ENCODE peak calls at places on chromosomes 11 and 22, in ten cellular contexts. One of them, this sample, is unnamed. For H3K4me1, the result is how much of the 10 kb centered on the place peaks cover.

GRCh38 chr22:45235101-45235777 is 5.5 kb downstream of the KIAA0930 start:
- DNase-seq in GM23248: no peak
- DNase-seq in CD8-positive, alpha-beta T cell: peak
- DNase-seq in fibroblast of lung: no peak
- DNase-seq in heart left ventricle: peak
- DNase-seq in transverse colon: peak
- DNase-seq in suprapubic skin: no peak
- DNase-seq in CD4-positive, CD25-positive, alpha-beta regulatory T cell: no peak
- DNase-seq in upper lobe of right lung: no peak
- DNase-seq in prostate gland: no peak
- DNase-seq in this sample: peak

GRCh38 chr11:11148104-11148509 is 204.9 kb downstream of the CSNK2A3 start:
- DNase-seq in fibroblast of lung: peak
- DNase-seq in GM23248: peak
- DNase-seq in suprapubic skin: peak
- DNase-seq in heart left ventricle: peak
- DNase-seq in CD4-positive, CD25-positive, alpha-beta regulatory T cell: no peak
- DNase-seq in upper lobe of right lung: peak
- DNase-seq in CD8-positive, alpha-beta T cell: no peak
- DNase-seq in prostate gland: peak
- DNase-seq in transverse colon: peak
- DNase-seq in this sample: peak

GRCh38 chr11:1486054-1486825 is at the start of gene MOB2:
- DNase-seq in heart left ventricle: peak
- DNase-seq in CD8-positive, alpha-beta T cell: no peak
- DNase-seq in upper lobe of right lung: peak
- DNase-seq in CD4-positive, CD25-positive, alpha-beta regulatory T cell: no peak
- DNase-seq in fibroblast of lung: peak
- DNase-seq in transverse colon: peak
- DNase-seq in suprapubic skin: peak
- DNase-seq in GM23248: no peak
- DNase-seq in prostate gland: no peak
- DNase-seq in this sample: peak

GRCh38 chr22:29369460-29369859 is 18.9 kb downstream of the AP1B1 start:
- DNase-seq in suprapubic skin: peak
- DNase-seq in CD4-positive, CD25-positive, alpha-beta regulatory T cell: no peak
- DNase-seq in upper lobe of right lung: peak
- DNase-seq in heart left ventricle: peak
- DNase-seq in fibroblast of lung: peak
- DNase-seq in prostate gland: no peak
- DNase-seq in GM23248: peak
- DNase-seq in CD8-positive, alpha-beta T cell: no peak
- DNase-seq in transverse colon: peak
- DNase-seq in this sample: peak

GRCh38 chr11:14059491-14059890 is 97.0 kb downstream of the SPON1 start:
- DNase-seq in CD4-positive, CD25-positive, alpha-beta regulatory T cell: no peak
- DNase-seq in CD8-positive, alpha-beta T cell: no peak
- DNase-seq in fibroblast of lung: no peak
- DNase-seq in prostate gland: no peak
- DNase-seq in transverse colon: no peak
- DNase-seq in heart left ventricle: no peak
- DNase-seq in suprapubic skin: no peak
- DNase-seq in GM23248: peak
- DNase-seq in upper lobe of right lung: no peak
- DNase-seq in this sample: no peak

GRCh38 chr11:2351701-2352100 is 25.4 kb upstream of the CD81 start:
- DNase-seq in CD4-positive, CD25-positive, alpha-beta regulatory T cell: no peak
- DNase-seq in CD8-positive, alpha-beta T cell: no peak
- DNase-seq in heart left ventricle: no peak
- DNase-seq in prostate gland: no peak
- DNase-seq in suprapubic skin: no peak
- DNase-seq in upper lobe of right lung: peak
- DNase-seq in GM23248: no peak
- DNase-seq in fibroblast of lung: no peak
- DNase-seq in transverse colon: no peak
- DNase-seq in this sample: no peak

GRCh38 chr11:9072790-9073189 is 18.6 kb downstream of the SCUBE2 start:
- DNase-seq in suprapubic skin: no peak
- DNase-seq in CD8-positive, alpha-beta T cell: no peak
- DNase-seq in fibroblast of lung: no peak
- DNase-seq in upper lobe of right lung: no peak
- DNase-seq in prostate gland: no peak
- DNase-seq in heart left ventricle: no peak
- DNase-seq in GM23248: no peak
- DNase-seq in CD4-positive, CD25-positive, alpha-beta regulatory T cell: no peak
- DNase-seq in transverse colon: no peak
- DNase-seq in this sample: no peak

GRCh38 chr11:34302046-34302921 is 55.5 kb downstream of the ABTB2 start:
- DNase-seq in transverse colon: no peak
- DNase-seq in GM23248: peak
- DNase-seq in heart left ventricle: no peak
- DNase-seq in suprapubic skin: no peak
- DNase-seq in upper lobe of right lung: no peak
- DNase-seq in prostate gland: no peak
- DNase-seq in fibroblast of lung: peak
- DNase-seq in CD8-positive, alpha-beta T cell: no peak
- DNase-seq in CD4-positive, CD25-positive, alpha-beta regulatory T cell: no peak
- DNase-seq in this sample: no peak

GRCh38 chr22:44151661-44152060 is 29.1 kb upstream of the PARVG start:
- DNase-seq in GM23248: peak
- DNase-seq in CD4-positive, CD25-positive, alpha-beta regulatory T cell: no peak
- DNase-seq in fibroblast of lung: peak
- DNase-seq in upper lobe of right lung: no peak
- DNase-seq in prostate gland: no peak
- DNase-seq in heart left ventricle: no peak
- DNase-seq in CD8-positive, alpha-beta T cell: no peak
- DNase-seq in suprapubic skin: no peak
- DNase-seq in transverse colon: no peak
- DNase-seq in this sample: no peak

GRCh38 chr11:11580831-11581492 is 40.8 kb downstream of the GALNT18 start:
- DNase-seq in prostate gland: peak
- DNase-seq in suprapubic skin: no peak
- DNase-seq in heart left ventricle: peak
- DNase-seq in CD4-positive, CD25-positive, alpha-beta regulatory T cell: no peak
- DNase-seq in upper lobe of right lung: no peak
- DNase-seq in CD8-positive, alpha-beta T cell: no peak
- DNase-seq in GM23248: peak
- DNase-seq in fibroblast of lung: no peak
- DNase-seq in transverse colon: no peak
- DNase-seq in this sample: no peak

GRCh38 chr22:49303061-49303735 is 524.5 kb downstream of the BRD1 start:
- DNase-seq in suprapubic skin: peak
- DNase-seq in CD4-positive, CD25-positive, alpha-beta regulatory T cell: no peak
- DNase-seq in CD8-positive, alpha-beta T cell: no peak
- DNase-seq in prostate gland: no peak
- DNase-seq in upper lobe of right lung: peak
- DNase-seq in GM23248: no peak
- DNase-seq in heart left ventricle: no peak
- DNase-seq in transverse colon: no peak
- DNase-seq in fibroblast of lung: no peak
- DNase-seq in this sample: no peak

GRCh38 chr22:36302439-36303114 is 49.6 kb downstream of the APOL1 start:
- DNase-seq in GM23248: no peak
- DNase-seq in upper lobe of right lung: no peak
- DNase-seq in CD8-positive, alpha-beta T cell: no peak
- DNase-seq in heart left ventricle: no peak
- DNase-seq in fibroblast of lung: no peak
- DNase-seq in suprapubic skin: no peak
- DNase-seq in prostate gland: no peak
- DNase-seq in CD4-positive, CD25-positive, alpha-beta regulatory T cell: no peak
- DNase-seq in transverse colon: no peak
- DNase-seq in this sample: no peak

GRCh38 chr11:112596324-112596723 is 335.7 kb upstream of the PLET1 start:
- DNase-seq in transverse colon: no peak
- DNase-seq in CD4-positive, CD25-positive, alpha-beta regulatory T cell: no peak
- DNase-seq in suprapubic skin: no peak
- DNase-seq in prostate gland: no peak
- DNase-seq in CD8-positive, alpha-beta T cell: no peak
- DNase-seq in upper lobe of right lung: no peak
- DNase-seq in fibroblast of lung: no peak
- DNase-seq in heart left ventricle: no peak
- DNase-seq in GM23248: no peak
- DNase-seq in this sample: no peak

GRCh38 chr11:113082501-113082900 is 121.3 kb downstream of the NCAM1 start:
- DNase-seq in CD8-positive, alpha-beta T cell: no peak
- DNase-seq in fibroblast of lung: no peak
- DNase-seq in prostate gland: no peak
- DNase-seq in transverse colon: no peak
- DNase-seq in suprapubic skin: no peak
- DNase-seq in heart left ventricle: no peak
- DNase-seq in GM23248: no peak
- DNase-seq in CD4-positive, CD25-positive, alpha-beta regulatory T cell: no peak
- DNase-seq in upper lobe of right lung: no peak
- DNase-seq in this sample: no peak

GRCh38 chr22:48340191-48340590 is 1487.5 kb downstream of the BRD1 start:
- DNase-seq in heart left ventricle: no peak
- DNase-seq in prostate gland: no peak
- DNase-seq in GM23248: no peak
- DNase-seq in CD4-positive, CD25-positive, alpha-beta regulatory T cell: no peak
- DNase-seq in fibroblast of lung: no peak
- DNase-seq in suprapubic skin: peak
- DNase-seq in upper lobe of right lung: no peak
- DNase-seq in transverse colon: no peak
- DNase-seq in CD8-positive, alpha-beta T cell: no peak
- DNase-seq in this sample: no peak

GRCh38 chr11:11782532-11783110 is 59.2 kb upstream of the USP47 start:
- DNase-seq in CD4-positive, CD25-positive, alpha-beta regulatory T cell: no peak
- DNase-seq in upper lobe of right lung: no peak
- DNase-seq in prostate gland: peak
- DNase-seq in GM23248: no peak
- DNase-seq in CD8-positive, alpha-beta T cell: no peak
- DNase-seq in suprapubic skin: no peak
- DNase-seq in transverse colon: peak
- DNase-seq in heart left ventricle: no peak
- DNase-seq in fibroblast of lung: no peak
- DNase-seq in this sample: no peak

GRCh38 chr11:46240861-46241260 is 36.6 kb upstream of the CREB3L1 start:
- DNase-seq in suprapubic skin: no peak
- DNase-seq in CD8-positive, alpha-beta T cell: no peak
- DNase-seq in transverse colon: no peak
- DNase-seq in prostate gland: no peak
- DNase-seq in heart left ventricle: no peak
- DNase-seq in CD4-positive, CD25-positive, alpha-beta regulatory T cell: no peak
- DNase-seq in GM23248: peak
- DNase-seq in fibroblast of lung: no peak
- DNase-seq in upper lobe of right lung: no peak
- DNase-seq in this sample: no peak

GRCh38 chr11:94379619-94380018 is 21.6 kb downstream of the GPR83 start:
- DNase-seq in upper lobe of right lung: no peak
- DNase-seq in transverse colon: no peak
- DNase-seq in CD4-positive, CD25-positive, alpha-beta regulatory T cell: no peak
- DNase-seq in CD8-positive, alpha-beta T cell: no peak
- DNase-seq in GM23248: no peak
- DNase-seq in prostate gland: no peak
- DNase-seq in suprapubic skin: no peak
- DNase-seq in fibroblast of lung: no peak
- DNase-seq in heart left ventricle: no peak
- DNase-seq in this sample: no peak

GRCh38 chr11:63845911-63846310 is 7.0 kb downstream of the MARK2 start:
- DNase-seq in transverse colon: no peak
- DNase-seq in suprapubic skin: no peak
- DNase-seq in heart left ventricle: no peak
- DNase-seq in CD8-positive, alpha-beta T cell: no peak
- DNase-seq in fibroblast of lung: no peak
- DNase-seq in prostate gland: no peak
- DNase-seq in GM23248: no peak
- DNase-seq in CD4-positive, CD25-positive, alpha-beta regulatory T cell: no peak
- DNase-seq in upper lobe of right lung: no peak
- DNase-seq in this sample: no peak
- H3K27ac ChIP-seq in transverse colon: no peak
- H3K27ac ChIP-seq in suprapubic skin: peak
- H3K27ac ChIP-seq in heart left ventricle: no peak
- H3K27ac ChIP-seq in CD8-positive, alpha-beta T cell: no peak
- H3K27ac ChIP-seq in fibroblast of lung: no peak
- H3K27ac ChIP-seq in prostate gland: peak
- H3K27ac ChIP-seq in GM23248: peak
- H3K27ac ChIP-seq in CD4-positive, CD25-positive, alpha-beta regulatory T cell: no peak
- H3K27ac ChIP-seq in upper lobe of right lung: no peak
- H3K27ac ChIP-seq in this sample: no peak

GRCh38 chr11:118008271-118008903 is 22.2 kb downstream of the IL10RA start:
- DNase-seq in transverse colon: no peak
- DNase-seq in prostate gland: no peak
- DNase-seq in CD4-positive, CD25-positive, alpha-beta regulatory T cell: no peak
- DNase-seq in heart left ventricle: no peak
- DNase-seq in fibroblast of lung: no peak
- DNase-seq in upper lobe of right lung: no peak
- DNase-seq in GM23248: no peak
- DNase-seq in CD8-positive, alpha-beta T cell: no peak
- DNase-seq in suprapubic skin: no peak
- DNase-seq in this sample: no peak
- H3K4me1 ChIP-seq in transverse colon: under half
- H3K4me1 ChIP-seq in prostate gland: under half
- H3K4me1 ChIP-seq in CD4-positive, CD25-positive, alpha-beta regulatory T cell: half or more
- H3K4me1 ChIP-seq in heart left ventricle: under half
- H3K4me1 ChIP-seq in fibroblast of lung: under half
- H3K4me1 ChIP-seq in upper lobe of right lung: under half
- H3K4me1 ChIP-seq in GM23248: under half
- H3K4me1 ChIP-seq in CD8-positive, alpha-beta T cell: half or more
- H3K4me1 ChIP-seq in suprapubic skin: under half
- H3K4me1 ChIP-seq in this sample: under half

DNA sequence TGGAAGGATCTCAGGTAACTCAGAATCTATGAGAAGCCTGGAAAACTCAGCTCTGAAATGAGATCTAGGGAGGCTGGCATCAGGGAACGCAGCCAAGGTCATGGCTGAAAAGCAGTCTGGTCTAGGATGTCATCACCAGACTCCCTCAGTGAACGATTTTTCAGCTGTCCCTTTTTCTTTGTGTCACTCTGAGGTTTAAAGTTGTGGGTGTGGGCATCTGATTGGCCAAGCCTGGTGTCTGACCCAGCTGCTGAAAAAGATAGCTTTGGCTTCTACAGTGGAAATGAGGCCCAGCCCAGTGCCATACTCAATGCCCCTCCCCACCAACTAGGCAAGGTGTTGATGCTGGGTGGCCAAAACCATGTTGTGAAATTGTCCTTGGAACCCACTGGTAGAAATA is 14.5 kb downstream of the RPS3 start:
- DNase-seq in suprapubic skin: no peak
- DNase-seq in fibroblast of lung: no peak
- DNase-seq in transverse colon: no peak
- DNase-seq in heart left ventricle: no peak
- DNase-seq in prostate gland: no peak
- DNase-seq in GM23248: no peak
- DNase-seq in upper lobe of right lung: no peak
- DNase-seq in CD4-positive, CD25-positive, alpha-beta regulatory T cell: no peak
- DNase-seq in CD8-positive, alpha-beta T cell: no peak
- DNase-seq in this sample: no peak
- H3K27ac ChIP-seq in suprapubic skin: no peak
- H3K27ac ChIP-seq in fibroblast of lung: no peak
- H3K27ac ChIP-seq in transverse colon: no peak
- H3K27ac ChIP-seq in heart left ventricle: no peak
- H3K27ac ChIP-seq in prostate gland: no peak
- H3K27ac ChIP-seq in GM23248: no peak
- H3K27ac ChIP-seq in upper lobe of right lung: no peak
- H3K27ac ChIP-seq in CD4-positive, CD25-positive, alpha-beta regulatory T cell: no peak
- H3K27ac ChIP-seq in CD8-positive, alpha-beta T cell: no peak
- H3K27ac ChIP-seq in this sample: no peak

DNA sequence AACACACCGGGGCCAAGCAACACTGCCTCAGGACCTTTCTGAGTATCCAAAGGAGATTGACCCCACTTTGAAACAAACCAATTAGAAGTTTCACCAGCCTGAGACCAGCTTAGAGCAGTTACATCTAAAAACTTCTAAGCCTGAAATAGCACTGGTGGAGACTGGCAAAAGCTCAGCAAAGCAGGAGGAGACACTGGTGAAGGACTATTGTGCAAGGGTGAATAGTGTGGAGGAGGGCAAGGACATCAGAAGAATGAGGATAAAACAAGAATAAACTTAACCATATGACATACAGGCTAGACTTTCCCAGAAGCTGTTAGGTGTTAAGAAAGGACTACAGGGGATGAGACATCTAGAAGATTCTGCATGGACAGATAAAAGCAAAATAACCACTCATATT is 152.4 kb downstream of the FCHSD2 start:
- DNase-seq in suprapubic skin: no peak
- DNase-seq in GM23248: peak
- DNase-seq in heart left ventricle: no peak
- DNase-seq in fibroblast of lung: no peak
- DNase-seq in CD8-positive, alpha-beta T cell: no peak
- DNase-seq in upper lobe of right lung: no peak
- DNase-seq in prostate gland: no peak
- DNase-seq in transverse colon: no peak
- DNase-seq in CD4-positive, CD25-positive, alpha-beta regulatory T cell: no peak
- DNase-seq in this sample: no peak
- H3K4me1 ChIP-seq in suprapubic skin: under half
- H3K4me1 ChIP-seq in GM23248: under half
- H3K4me1 ChIP-seq in heart left ventricle: under half
- H3K4me1 ChIP-seq in fibroblast of lung: under half
- H3K4me1 ChIP-seq in CD8-positive, alpha-beta T cell: under half
- H3K4me1 ChIP-seq in upper lobe of right lung: under half
- H3K4me1 ChIP-seq in prostate gland: under half
- H3K4me1 ChIP-seq in transverse colon: under half
- H3K4me1 ChIP-seq in CD4-positive, CD25-positive, alpha-beta regulatory T cell: under half
- H3K4me1 ChIP-seq in this sample: under half

This sample was measured in aorta.